ENCODE peak calls at places on chromosomes 7 and 10, in eight cellular contexts. B is uterus, C is kidney epithelial cell, J is cardiac muscle cell, K is tibial nerve, P is WERI-Rb-1, I is HCT116, G is mucosa of descending colon. L is an unnamed sample.

GRCh38 chr7:109844362-109844761 is 1246.6 kb upstream of the LRRN3 start:
- DNase-seq in J (peak), P (peak), B (no peak), G (no peak), C (no peak), K (no peak), I (peak), L (peak)

GRCh38 chr10:49113741-49114141 is 1.6 kb downstream of the VSTM4 start:
- DNase-seq in B (no peak), I (no peak), K (no peak), J (no peak), P (no peak), C (no peak), G (no peak), L (no peak)

GRCh38 chr7:30521532-30521931 is 16.9 kb upstream of the GGCT start:
- DNase-seq in P (no peak), B (peak), C (no peak), K (peak), G (no peak), I (no peak), J (peak), L (peak)

GRCh38 chr7:19508124-19508523 is 200.7 kb downstream of the POLR1F start:
- DNase-seq in J (peak), C (no peak), P (no peak), K (no peak), B (no peak), I (no peak), G (no peak), L (no peak)

GRCh38 chr10:70762441-70763177 is 22.6 kb downstream of the TBATA start:
- DNase-seq in G (no peak), B (no peak), K (no peak), J (no peak), P (no peak), I (no peak), C (no peak), L (no peak)

GRCh38 chr10:71244638-71245419 is 32.5 kb downstream of the UNC5B start:
- DNase-seq in K (peak), J (peak), P (no peak), I (no peak), G (peak), B (peak), C (no peak), L (peak)

GRCh38 chr10:4384254-4384653 is 441.8 kb upstream of the AKR1E2 start:
- DNase-seq in G (no peak), B (no peak), J (peak), K (no peak), C (no peak), P (no peak), I (no peak), L (peak)

GRCh38 chr7:55983537-55983936 is 19.2 kb downstream of the NIPSNAP2 start:
- DNase-seq in P (no peak), C (no peak), I (no peak), J (no peak), G (no peak), B (no peak), K (no peak), L (no peak)

GRCh38 chr10:13862541-13863233 is 275.9 kb downstream of the PRPF18 start:
- DNase-seq in B (no peak), P (no peak), I (no peak), J (no peak), G (no peak), K (no peak), C (no peak), L (peak)

GRCh38 chr7:84364708-84365107 is 170.1 kb upstream of the SEMA3A start:
- DNase-seq in J (peak), I (no peak), G (no peak), B (no peak), C (peak), K (no peak), P (no peak), L (peak)

GRCh38 chr7:156929789-156930539 is 19.5 kb upstream of the NOM1 start:
- DNase-seq in B (no peak), G (no peak), P (no peak), J (no peak), K (no peak), C (no peak), I (no peak), L (no peak)

GRCh38 chr7:130365511-130366441 is 14.5 kb upstream of the CPA1 start:
- DNase-seq in G (no peak), C (peak), B (peak), I (no peak), K (no peak), J (peak), P (peak), L (peak)

GRCh38 chr7:104005197-104005596 is 15.7 kb upstream of the RELN start:
- DNase-seq in I (no peak), C (peak), B (no peak), P (no peak), K (no peak), G (no peak), J (no peak), L (no peak)

GRCh38 chr10:10847313-10847712 is 170.4 kb upstream of the CELF2 start:
- DNase-seq in I (no peak), P (no peak), K (no peak), J (no peak), G (no peak), C (no peak), B (no peak), L (no peak)

GRCh38 chr7:156474241-156474743 is 166.3 kb upstream of the RNF32 start:
- DNase-seq in G (no peak), B (no peak), K (no peak), C (peak), I (no peak), P (no peak), J (no peak), L (peak)

GRCh38 chr10:105210546-105210945 is 569.5 kb downstream of the SORCS3 start:
- DNase-seq in P (no peak), G (no peak), C (no peak), K (no peak), B (no peak), J (no peak), I (no peak), L (no peak)

GRCh38 chr7:74191231-74191630 is 17.1 kb downstream of the EIF4H start:
- DNase-seq in G (no peak), C (no peak), P (no peak), K (no peak), I (no peak), B (no peak), J (no peak), L (no peak)

GRCh38 chr7:30559566-30559965 is 35.1 kb upstream of the GARS1 start:
- DNase-seq in K (no peak), B (no peak), C (no peak), G (no peak), P (no peak), J (peak), I (no peak), L (peak)

GRCh38 chr7:99379043-99379577 is 4.6 kb downstream of the ARPC1B start:
- DNase-seq in J (peak), G (peak), P (no peak), C (peak), K (peak), B (peak), I (no peak), L (peak)

GRCh38 chr7:32479574-32480200 is 10.5 kb downstream of the LSM5 start:
- DNase-seq in B (no peak), G (no peak), P (peak), K (no peak), C (no peak), I (peak), J (peak), L (peak)

GRCh38 chr7:152597514-152597913 is 78.4 kb downstream of the XRCC2 start:
- DNase-seq in C (no peak), I (no peak), J (no peak), B (no peak), K (no peak), G (no peak), P (no peak), L (no peak)

GRCh38 chr10:22674215-22674930 is 40.0 kb downstream of the PIP4K2A start:
- DNase-seq in P (no peak), G (no peak), B (no peak), K (no peak), J (peak), I (no peak), C (no peak), L (peak)

GRCh38 chr10:73837072-73837471 is 25.7 kb upstream of the NDST2 start:
- DNase-seq in B (no peak), P (no peak), C (no peak), I (no peak), K (no peak), J (peak), G (no peak), L (peak)

GRCh38 chr10:13993634-13994033 is 337.1 kb downstream of the FRMD4A start:
- DNase-seq in K (no peak), G (no peak), C (no peak), B (no peak), P (no peak), J (no peak), I (no peak), L (no peak)

GRCh38 chr7:142357953-142358520 is 100.2 kb upstream of the PRSS58 start:
- DNase-seq in J (peak), C (peak), I (peak), G (no peak), B (no peak), P (peak), K (no peak), L (peak)

GRCh38 chr7:103781409-103781808 is 208.0 kb downstream of the RELN start:
- DNase-seq in J (no peak), K (no peak), P (no peak), B (no peak), G (no peak), C (no peak), I (no peak), L (no peak)

GRCh38 chr10:71522438-71523144 is 125.9 kb downstream of the CDH23 start:
- DNase-seq in G (peak), C (no peak), B (no peak), P (peak), J (no peak), I (no peak), K (no peak), L (no peak)

GRCh38 chr7:30881448-30881847 is 30.2 kb upstream of the AQP1 start:
- DNase-seq in K (no peak), G (no peak), J (no peak), B (no peak), I (no peak), P (no peak), C (no peak), L (no peak)

GRCh38 chr7:113404245-113404644 is 285.9 kb upstream of the SMIM30 start:
- DNase-seq in B (no peak), K (no peak), C (no peak), G (no peak), P (peak), I (peak), J (no peak), L (no peak)

GRCh38 chr7:87218941-87219544 is 489 bp downstream of the TMEM243 start:
- DNase-seq in J (peak), I (no peak), B (peak), P (no peak), K (peak), G (peak), C (no peak), L (peak)

GRCh38 chr10:125200396-125200795 is 40.0 kb upstream of the CTBP2 start:
- DNase-seq in B (no peak), C (no peak), J (no peak), G (no peak), I (no peak), K (no peak), P (no peak), L (no peak)
- TF ChIP-seq CTCF in B (no peak), C (no peak), J (no peak), G (no peak), I (no peak), K (no peak), P (no peak), L (no peak)

GRCh38 chr10:117241541-117242462 is 888 bp downstream of the SLC18A2 start:
- DNase-seq in B (no peak), G (no peak), K (no peak), J (peak), P (no peak), C (no peak), I (no peak), L (no peak)
- H3K4me3 ChIP-seq in B (no peak), G (no peak), K (no peak), J (peak), P (no peak), C (peak), I (no peak), L (no peak)

DNA sequence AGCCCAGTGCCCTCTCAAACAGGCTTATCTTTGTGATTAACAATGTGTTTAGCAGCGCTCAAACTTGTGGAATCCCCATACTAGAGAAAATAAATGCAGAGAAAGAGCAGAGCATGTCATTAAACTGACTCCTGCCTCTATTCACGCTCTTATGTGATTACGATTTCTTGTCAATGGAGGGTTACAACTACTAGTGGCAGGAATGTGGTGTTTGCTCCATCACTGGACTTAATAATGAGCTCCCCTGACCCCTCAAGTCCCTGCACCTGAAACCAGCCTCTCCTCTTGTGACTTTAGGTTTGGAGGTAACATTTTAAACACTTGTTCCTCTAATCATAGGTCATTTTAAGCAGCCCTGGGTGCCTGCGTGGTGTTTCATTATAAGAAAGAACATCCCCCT is 121.9 kb downstream of the PLPP4 start:
- DNase-seq in I (no peak), G (no peak), B (no peak), P (no peak), K (no peak), J (no peak), C (no peak), L (no peak)
- TF ChIP-seq CTCF in I (no peak), G (no peak), B (no peak), P (peak), K (no peak), J (no peak), C (no peak), L (no peak)

GRCh38 chr7:81767883-81768282 is 2.0 kb downstream of the HGF start:
- DNase-seq in K (no peak), G (no peak), B (no peak), I (no peak), C (no peak), P (no peak), J (peak), L (peak)
- H3K4me3 ChIP-seq in K (no peak), G (no peak), B (no peak), I (no peak), C (no peak), P (no peak), J (no peak), L (peak)

GRCh38 chr7:122846591-122846990 is 39.7 kb downstream of the CADPS2 start:
- DNase-seq in I (no peak), K (no peak), J (no peak), C (no peak), B (no peak), G (no peak), P (no peak), L (no peak)

GRCh38 chr7:122849297-122849696 is 37.0 kb downstream of the CADPS2 start:
- DNase-seq in K (no peak), J (no peak), C (no peak), G (no peak), B (no peak), I (no peak), P (no peak), L (no peak)

GRCh38 chr7:122850528-122850927 is 35.7 kb downstream of the CADPS2 start:
- DNase-seq in G (no peak), J (no peak), P (no peak), B (no peak), I (no peak), C (no peak), K (no peak), L (no peak)

GRCh38 chr7:122845286-122845685 is 41.0 kb downstream of the CADPS2 start:
- DNase-seq in B (no peak), J (no peak), K (no peak), I (no peak), P (no peak), C (no peak), G (no peak), L (no peak)

DNA sequence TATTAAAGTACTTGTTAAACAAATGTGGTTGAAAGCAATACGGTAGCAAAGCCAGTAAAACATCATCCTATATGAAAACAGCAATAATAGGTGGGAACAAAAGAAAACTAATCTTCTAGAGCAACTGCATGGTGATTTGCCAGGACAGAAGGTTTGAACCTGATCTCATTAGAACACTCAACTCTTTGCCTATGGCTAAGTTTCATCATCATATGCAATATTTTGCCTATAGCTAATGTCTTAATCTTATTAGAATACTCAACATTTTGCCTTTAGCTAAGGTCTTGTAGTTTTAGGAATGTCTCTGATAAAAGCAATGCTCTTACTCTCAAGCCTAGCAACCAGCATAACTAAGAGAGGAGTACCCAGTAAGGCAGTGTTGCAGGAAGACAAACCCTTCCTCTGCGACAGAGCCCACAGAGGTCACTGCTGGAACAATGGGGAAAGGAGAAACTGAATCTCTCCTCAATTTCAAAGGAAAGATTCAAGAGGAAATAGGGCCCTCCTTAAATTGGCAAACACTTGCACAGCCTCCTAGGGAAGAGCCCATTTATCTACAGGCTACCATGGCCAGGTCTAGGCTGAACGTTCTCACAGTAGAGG is 38.3 kb downstream of the CADPS2 start:
- DNase-seq in J (no peak), B (no peak), C (no peak), P (no peak), I (no peak), G (no peak), K (no peak), L (no peak)
- TF ChIP-seq CTCF in J (no peak), B (no peak), C (no peak), P (no peak), I (no peak), G (no peak), K (no peak), L (no peak)

DNA sequence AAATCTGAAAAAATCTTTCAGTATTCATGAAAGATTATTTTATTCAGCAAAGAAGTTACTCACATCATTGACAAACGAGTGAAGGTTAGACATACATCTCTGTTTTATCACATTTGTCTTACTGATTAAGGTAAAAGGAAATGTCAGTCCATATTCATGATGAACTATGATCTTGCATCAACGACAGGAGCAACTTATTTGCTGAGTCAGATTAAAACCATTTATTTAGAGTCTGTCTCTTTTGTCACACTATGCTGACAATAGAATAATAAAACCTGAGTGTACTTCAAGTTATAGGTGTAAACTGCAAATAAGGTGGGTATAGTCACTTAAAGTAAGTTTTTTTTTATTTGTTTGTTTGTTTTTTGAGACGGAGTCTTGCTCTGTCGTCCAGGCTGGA is 216.5 kb upstream of the SEMA3C start:
- DNase-seq in C (no peak), I (no peak), J (no peak), P (no peak), G (no peak), K (no peak), B (no peak), L (no peak)
- H3K4me3 ChIP-seq in C (no peak), I (no peak), J (no peak), P (no peak), G (no peak), K (no peak), B (no peak), L (no peak)

GRCh38 chr10:18601321-18601720 is 50.1 kb downstream of the NSUN6 start:
- DNase-seq in G (no peak), B (no peak), I (no peak), K (no peak), P (no peak), J (no peak), C (no peak), L (no peak)
- TF ChIP-seq CTCF in G (no peak), B (no peak), I (no peak), K (no peak), P (no peak), J (no peak), C (no peak), L (no peak)

GRCh38 chr10:43595739-43596298 is 10.4 kb upstream of the ZNF485 start:
- DNase-seq in J (no peak), I (no peak), B (no peak), P (no peak), K (no peak), G (no peak), C (no peak), L (no peak)
- H3K4me3 ChIP-seq in J (no peak), I (no peak), B (no peak), P (no peak), K (no peak), G (no peak), C (no peak), L (no peak)